ENCODE peak calls at places on chromosomes 2 and 18, in seven cellular contexts. T is H1, F is HCT116, V is HepG2, Y is SK-N-SH, P is K562, C is GM12878. O is an unnamed sample.

GRCh38 chr2:218816561-218817011 is 15.0 kb downstream of the PRKAG3 start:
- DNase-seq in P (no peak), C (no peak), F (no peak), T (no peak), Y (no peak), V (no peak), O (no peak)

GRCh38 chr2:127149384-127149783 is 42.4 kb upstream of the BIN1 start:
- DNase-seq in Y (no peak), T (no peak), C (no peak), F (no peak), V (no peak), P (no peak), O (no peak)

GRCh38 chr2:98739020-98739419 is 8.1 kb upstream of the MGAT4A start:
- DNase-seq in P (no peak), Y (no peak), T (no peak), V (peak), C (no peak), F (no peak), O (no peak)

GRCh38 chr2:241724259-241724974 is 10.0 kb upstream of the D2HGDH start:
- DNase-seq in C (no peak), V (no peak), Y (peak), P (no peak), F (no peak), T (no peak), O (no peak)

GRCh38 chr18:26406854-26407517 is 141.4 kb downstream of the KCTD1 start:
- DNase-seq in Y (no peak), V (no peak), F (no peak), P (no peak), C (no peak), T (no peak), O (no peak)

GRCh38 chr2:10868465-10869314 is 43.0 kb upstream of the KCNF1 start:
- DNase-seq in P (no peak), T (no peak), C (no peak), F (no peak), V (no peak), Y (peak), O (no peak)

GRCh38 chr2:6637329-6637728 is 228.4 kb downstream of the CMPK2 start:
- DNase-seq in C (no peak), V (no peak), T (no peak), F (no peak), P (no peak), Y (peak), O (no peak)

GRCh38 chr18:1047406-1047805 is 142.7 kb downstream of the ADCYAP1 start:
- DNase-seq in F (no peak), V (no peak), T (no peak), C (no peak), Y (no peak), P (no peak), O (no peak)

GRCh38 chr2:239272626-239273025 is 128.2 kb downstream of the HDAC4 start:
- DNase-seq in F (no peak), T (no peak), C (no peak), V (no peak), Y (no peak), P (no peak), O (no peak)

GRCh38 chr2:156396126-156396525 is 40.1 kb upstream of the GPD2 start:
- DNase-seq in V (no peak), T (no peak), Y (no peak), P (no peak), C (peak), F (no peak), O (no peak)

GRCh38 chr2:236862961-236863728 is 222.5 kb upstream of the COPS8 start:
- DNase-seq in V (no peak), T (no peak), Y (no peak), F (no peak), P (no peak), C (peak), O (no peak)
- H3K9ac ChIP-seq in V (no peak), T (no peak), Y (no peak), F (no peak), P (no peak), C (no peak), O (no peak)

GRCh38 chr2:63053889-63054725 is 3.5 kb downstream of the OTX1 start:
- DNase-seq in V (no peak), F (no peak), P (no peak), Y (peak), C (no peak), T (peak), O (no peak)
- H3K4me3 ChIP-seq in V (no peak), F (no peak), P (no peak), Y (no peak), C (peak), T (peak), O (no peak)

DNA sequence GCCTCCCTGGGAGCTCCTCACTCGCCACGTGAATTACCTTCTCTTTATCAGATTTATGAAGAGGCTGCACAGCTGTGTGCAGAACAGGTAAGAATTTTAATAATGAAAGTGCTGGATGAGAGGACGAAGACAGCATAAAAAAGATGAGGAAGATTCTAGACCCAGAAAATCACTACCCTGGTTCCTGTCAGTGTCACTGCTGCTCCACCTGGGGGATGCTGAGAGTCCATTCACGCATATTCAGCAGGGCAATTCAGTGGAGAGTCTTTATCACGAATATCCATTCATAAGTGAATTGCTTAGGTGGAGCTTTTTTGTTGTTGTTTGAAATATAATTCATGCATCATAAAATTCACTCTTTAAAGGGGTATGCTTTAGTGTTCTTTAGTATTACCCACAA is 52.0 kb downstream of the MRPL33 start:
- DNase-seq in P (no peak), T (no peak), C (no peak), V (no peak), Y (no peak), F (no peak), O (no peak)
- TF ChIP-seq YY1 in P (no peak), T (no peak), C (no peak), V (no peak), Y (no peak), F (no peak), O (no peak)

GRCh38 chr2:236663267-236663666 is 93.6 kb downstream of the ACKR3 start:
- DNase-seq in F (no peak), Y (no peak), V (no peak), T (no peak), P (no peak), C (no peak), O (no peak)
- H3K9ac ChIP-seq in F (no peak), Y (no peak), V (no peak), T (no peak), P (no peak), C (no peak), O (no peak)

DNA sequence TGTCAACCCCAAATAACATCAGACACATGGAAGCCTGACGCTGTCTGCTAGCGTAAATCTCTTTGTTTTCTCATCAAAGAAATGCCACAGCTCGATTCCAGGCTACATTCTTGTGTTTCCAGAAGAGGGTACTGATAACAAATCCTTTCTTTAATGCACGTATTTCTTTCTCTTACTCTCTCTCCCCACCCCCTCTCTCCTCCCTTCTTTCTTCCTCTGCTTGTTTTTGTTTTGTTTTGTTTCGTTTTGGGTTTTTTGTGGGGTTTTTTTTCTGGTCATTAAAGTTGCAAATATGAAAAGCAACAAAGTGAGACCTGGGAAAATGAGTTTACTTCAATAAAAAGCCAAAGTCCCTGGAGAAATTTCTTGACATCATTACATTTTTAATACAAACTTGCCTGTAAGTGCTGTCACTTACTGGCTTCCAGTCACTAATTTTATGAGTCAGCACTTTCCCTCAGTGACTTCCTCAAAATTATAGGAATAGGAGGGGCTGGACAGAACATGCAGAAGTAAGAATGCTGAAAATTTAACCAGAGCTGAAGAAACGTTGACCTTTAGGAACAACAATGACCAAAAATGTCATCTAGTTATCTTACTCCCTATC is 106.7 kb upstream of the NABP1 start:
- DNase-seq in Y (no peak), C (no peak), F (peak), V (no peak), P (peak), T (no peak), O (no peak)
- H3K4me3 ChIP-seq in Y (peak), C (no peak), F (peak), V (no peak), P (peak), T (no peak), O (no peak)

GRCh38 chr2:188527701-188528100 is 236.0 kb downstream of the GULP1 start:
- DNase-seq in Y (no peak), F (no peak), P (no peak), T (no peak), V (no peak), C (no peak), O (no peak)

GRCh38 chr2:188524519-188525113 is 232.9 kb downstream of the GULP1 start:
- DNase-seq in Y (peak), T (no peak), C (no peak), F (peak), V (peak), P (peak), O (no peak)

GRCh38 chr2:188522517-188522916 is 230.8 kb downstream of the GULP1 start:
- DNase-seq in Y (no peak), V (no peak), T (no peak), P (no peak), C (no peak), F (no peak), O (no peak)

GRCh38 chr2:188527110-188527509 is 235.4 kb downstream of the GULP1 start:
- DNase-seq in F (no peak), Y (no peak), C (no peak), V (no peak), T (no peak), P (no peak), O (no peak)

DNA sequence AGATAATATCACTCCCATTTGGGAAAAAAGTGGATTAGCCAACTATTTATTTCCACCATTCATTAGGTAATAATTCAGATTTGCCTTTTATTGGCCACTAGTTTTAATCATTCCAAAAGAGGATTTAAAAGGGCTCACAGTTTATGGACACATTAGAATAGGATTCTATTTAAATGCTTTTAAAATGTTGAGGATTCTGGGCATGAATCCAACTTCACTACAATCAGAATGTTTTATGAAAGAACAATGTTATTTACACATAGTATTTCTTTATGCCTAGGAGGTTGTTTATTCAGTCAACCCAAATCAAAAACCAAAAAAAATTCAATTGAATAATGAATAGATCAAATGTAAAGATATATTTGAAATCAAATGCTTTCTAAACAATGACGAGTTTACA is 232.2 kb downstream of the GULP1 start:
- DNase-seq in C (no peak), F (no peak), T (no peak), Y (no peak), P (no peak), V (no peak), O (no peak)
- TF ChIP-seq YY1 in C (no peak), F (no peak), T (no peak), Y (no peak), P (no peak), V (no peak), O (no peak)

O was measured in NT2/D1.